ENCODE peak calls at places on chromosomes 1 and 21, in six cellular contexts. N, C, U, T, X and J are unnamed samples.

GRCh38 chr1:211638723-211639122 is 36.7 kb downstream of the NEK2 start:
- DNase-seq in N (no peak), C (no peak), U (no peak), T (no peak), X (no peak), J (no peak)

GRCh38 chr1:21028520-21029145 is 148.1 kb downstream of the EIF4G3 start:
- DNase-seq in N (no peak), C (no peak), U (no peak), T (no peak), X (no peak), J (no peak)

GRCh38 chr1:23897083-23897482 is 16.1 kb downstream of the CNR2 start:
- DNase-seq in N (no peak), C (no peak), U (no peak), T (no peak), X (no peak), J (no peak)

GRCh38 chr1:42035205-42035829 is 116.6 kb upstream of the HIVEP3 start:
- DNase-seq in N (no peak), C (peak), U (no peak), T (no peak), X (peak), J (no peak)

GRCh38 chr1:9787702-9788101 is 36.1 kb downstream of the CLSTN1 start:
- DNase-seq in N (peak), C (no peak), U (no peak), T (peak), X (no peak), J (peak)

GRCh38 chr1:225319951-225320350 is 107.9 kb downstream of the LBR start:
- DNase-seq in N (no peak), C (no peak), U (no peak), T (no peak), X (no peak), J (no peak)

GRCh38 chr1:185565314-185565713 is 168.9 kb upstream of the HMCN1 start:
- DNase-seq in N (no peak), C (no peak), U (no peak), T (no peak), X (no peak), J (no peak)

GRCh38 chr1:4375812-4376211 is 278.6 kb upstream of the AJAP1 start:
- DNase-seq in N (no peak), C (no peak), U (no peak), T (no peak), X (no peak), J (no peak)

GRCh38 chr1:155176544-155177071 is 3.0 kb downstream of the TRIM46 start:
- DNase-seq in N (peak), C (peak), U (peak), T (peak), X (peak), J (peak)

GRCh38 chr1:70468180-70468579 is 57.1 kb downstream of the CTH start:
- DNase-seq in N (no peak), C (no peak), U (no peak), T (no peak), X (no peak), J (no peak)

GRCh38 chr21:24115141-24115540 is 1492.1 kb downstream of the MRPL39 start:
- DNase-seq in N (no peak), C (no peak), U (no peak), T (no peak), X (no peak), J (no peak)

GRCh38 chr1:204323887-204324286 is 35.8 kb downstream of the PLEKHA6 start:
- DNase-seq in N (no peak), C (no peak), U (no peak), T (peak), X (no peak), J (peak)

GRCh38 chr1:80656011-80656627 is 1144.6 kb upstream of the ADGRL2 start:
- DNase-seq in N (no peak), C (no peak), U (peak), T (no peak), X (peak), J (no peak)

GRCh38 chr1:8818325-8818775 is 910 bp upstream of the RERE start:
- DNase-seq in N (no peak), C (no peak), U (peak), T (no peak), X (no peak), J (peak)

GRCh38 chr21:42319851-42320602 is 4.8 kb upstream of the TFF3 start:
- DNase-seq in N (no peak), C (no peak), U (no peak), T (no peak), X (no peak), J (peak)

GRCh38 chr21:41605178-41605933 is 97.4 kb upstream of the TMPRSS2 start:
- DNase-seq in N (no peak), C (no peak), U (no peak), T (no peak), X (no peak), J (no peak)

GRCh38 chr1:183620311-183620710 is 15.3 kb downstream of the ARPC5 start:
- DNase-seq in N (no peak), C (no peak), U (no peak), T (no peak), X (no peak), J (no peak)

GRCh38 chr1:160704250-160704649 is 7.4 kb downstream of the CD48 start:
- DNase-seq in N (no peak), C (no peak), U (no peak), T (no peak), X (no peak), J (no peak)

GRCh38 chr1:244220410-244220809 is 169.3 kb downstream of the ZBTB18 start:
- DNase-seq in N (no peak), C (no peak), U (no peak), T (no peak), X (no peak), J (no peak)

GRCh38 chr1:30275926-30276736 is 447.3 kb downstream of the MATN1 start:
- DNase-seq in N (no peak), C (no peak), U (no peak), T (peak), X (no peak), J (peak)

GRCh38 chr1:244735404-244735803 is 82.5 kb downstream of the DESI2 start:
- DNase-seq in N (no peak), C (no peak), U (no peak), T (no peak), X (no peak), J (no peak)

GRCh38 chr1:89104147-89104546 is 21.8 kb downstream of the GBP2 start:
- DNase-seq in N (no peak), C (no peak), U (no peak), T (no peak), X (no peak), J (no peak)

GRCh38 chr1:53375440-53375839 is 47.6 kb upstream of the LRP8 start:
- DNase-seq in N (no peak), C (no peak), U (no peak), T (no peak), X (no peak), J (no peak)

GRCh38 chr1:86247553-86248279 is 91.1 kb upstream of the COL24A1 start:
- DNase-seq in N (no peak), C (no peak), U (peak), T (no peak), X (no peak), J (no peak)

GRCh38 chr1:32178380-32179192 is 889 bp upstream of the TXLNA start:
- DNase-seq in N (no peak), C (no peak), U (no peak), T (no peak), X (no peak), J (no peak)

GRCh38 chr1:110243581-110243980 is 33.5 kb downstream of the KCNC4 start:
- DNase-seq in N (no peak), C (no peak), U (no peak), T (no peak), X (no peak), J (no peak)

GRCh38 chr1:52713590-52713989 is 12.7 kb upstream of the ZYG11B start:
- DNase-seq in N (no peak), C (no peak), U (no peak), T (no peak), X (no peak), J (no peak)

GRCh38 chr1:41662061-41662655 is 177.7 kb upstream of the EDN2 start:
- DNase-seq in N (peak), C (peak), U (no peak), T (peak), X (peak), J (peak)

GRCh38 chr21:38989745-38990423 is 184.2 kb downstream of the ETS2 start:
- DNase-seq in N (no peak), C (peak), U (peak), T (no peak), X (no peak), J (no peak)

GRCh38 chr1:164662462-164662861 is 103.5 kb downstream of the PBX1 start:
- DNase-seq in N (no peak), C (no peak), U (no peak), T (no peak), X (no peak), J (no peak)

GRCh38 chr1:4178501-4178900 is 278.4 kb upstream of the C1orf174 start:
- DNase-seq in N (no peak), C (no peak), U (no peak), T (no peak), X (no peak), J (no peak)

GRCh38 chr1:239757711-239758110 is 334.0 kb upstream of the FMN2 start:
- DNase-seq in N (no peak), C (no peak), U (no peak), T (no peak), X (no peak), J (no peak)

GRCh38 chr1:1567831-1568380 is 6.8 kb downstream of the SSU72 start:
- DNase-seq in N (no peak), C (no peak), U (no peak), T (no peak), X (no peak), J (no peak)

GRCh38 chr1:173429517-173430477 is 47.3 kb upstream of the PRDX6 start:
- DNase-seq in N (peak), C (peak), U (peak), T (peak), X (peak), J (peak)

GRCh38 chr1:26696191-26696644 is 403 bp downstream of the ARID1A start:
- DNase-seq in N (no peak), C (no peak), U (no peak), T (peak), X (peak), J (no peak)

GRCh38 chr1:38029725-38030511 is 16.7 kb downstream of the POU3F1 start:
- DNase-seq in N (no peak), C (no peak), U (no peak), T (peak), X (no peak), J (peak)

GRCh38 chr1:219189021-219189824 is 15.5 kb downstream of the LYPLAL1 start:
- DNase-seq in N (no peak), C (no peak), U (peak), T (no peak), X (no peak), J (no peak)

GRCh38 chr1:191851799-191852595 is 306.3 kb upstream of the RGS18 start:
- DNase-seq in N (no peak), C (no peak), U (no peak), T (no peak), X (no peak), J (no peak)

GRCh38 chr1:7705048-7705907 is 65.8 kb upstream of the VAMP3 start:
- DNase-seq in N (peak), C (no peak), U (no peak), T (peak), X (peak), J (no peak)